ENCODE peak calls at places on chromosomes 16 and 17, in ten cellular contexts. M is kidney epithelial cell, A is adrenal gland, V is prostate gland, F is IMR-90, P is cardiac muscle cell, K is AG04450, R is bronchial epithelial cell, I is MM.1S, D is fibroblast of mammary gland. T is an unnamed sample.

GRCh38 chr16:66457888-66458287 is 30.8 kb downstream of the BEAN1 start:
- DNase-seq in M (peak; percentile 28), A (no peak), V (no peak), F (peak; percentile 5), P (no peak), K (no peak), R (peak; percentile 52), I (no peak), D (no peak), T (peak; percentile 13)

GRCh38 chr17:43591750-43592562 is 45.8 kb upstream of the ETV4 start:
- DNase-seq in M (no peak), A (peak; percentile 48), V (no peak), F (peak; percentile 92), P (peak; percentile 90), K (peak; percentile 59), R (peak; percentile 9), I (no peak), D (peak; percentile 90), T (peak; percentile 93)

GRCh38 chr17:1992541-1992940 is 32.6 kb downstream of the RTN4RL1 start:
- DNase-seq in M (no peak), A (no peak), V (no peak), F (no peak), P (no peak), K (no peak), R (no peak), I (no peak), D (no peak), T (no peak)

GRCh38 chr16:78405833-78406232 is 306.4 kb downstream of the WWOX start:
- DNase-seq in M (no peak), A (no peak), V (no peak), F (peak; percentile 0), P (no peak), K (no peak), R (no peak), I (no peak), D (no peak), T (no peak)

GRCh38 chr16:65809627-65810026 is 556.9 kb upstream of the CDH5 start:
- DNase-seq in M (no peak), A (no peak), V (peak; percentile 67), F (no peak), P (no peak), K (no peak), R (peak; percentile 31), I (no peak), D (no peak), T (peak; percentile 13)

GRCh38 chr17:66541461-66542182 is 239.2 kb downstream of the PRKCA start:
- DNase-seq in M (no peak), A (no peak), V (no peak), F (no peak), P (peak; percentile 90), K (no peak), R (no peak), I (peak; percentile 72), D (no peak), T (peak; percentile 67)

GRCh38 chr17:45315583-45316270 is 1.1 kb downstream of the MAP3K14 start:
- DNase-seq in M (no peak), A (no peak), V (no peak), F (no peak), P (no peak), K (no peak), R (peak; percentile 38), I (no peak), D (no peak), T (no peak)

GRCh38 chr17:82433560-82434215 is 15.3 kb upstream of the OGFOD3 start:
- DNase-seq in M (no peak), A (no peak), V (no peak), F (no peak), P (no peak), K (no peak), R (no peak), I (no peak), D (no peak), T (no peak)

GRCh38 chr16:70437582-70438324 is 1.1 kb downstream of the ST3GAL2 start:
- DNase-seq in M (no peak), A (peak; percentile 51), V (no peak), F (peak; percentile 69), P (peak; percentile 71), K (no peak), R (no peak), I (no peak), D (peak; percentile 70), T (peak; percentile 61)

GRCh38 chr16:70438325-70438982 is 446 bp downstream of the ST3GAL2 start:
- DNase-seq in M (no peak), A (no peak), V (no peak), F (no peak), P (peak; percentile 37), K (no peak), R (no peak), I (no peak), D (no peak), T (no peak)

GRCh38 chr16:70437017-70437581 is 1.8 kb downstream of the ST3GAL2 start:
- DNase-seq in M (no peak), A (peak; percentile 34), V (no peak), F (peak; percentile 94), P (peak; percentile 94), K (peak; percentile 77), R (no peak), I (no peak), D (peak; percentile 95), T (peak; percentile 93)

GRCh38 chr16:70441406-70441990 is 2.6 kb upstream of the ST3GAL2 start:
- DNase-seq in M (no peak), A (no peak), V (no peak), F (no peak), P (no peak), K (no peak), R (no peak), I (no peak), D (no peak), T (no peak)

GRCh38 chr16:70438983-70439862 is at the start of gene ST3GAL2:
- DNase-seq in M (no peak), A (peak; percentile 86), V (peak; percentile 87), F (peak; percentile 89), P (peak; percentile 97), K (peak; percentile 84), R (peak; percentile 61), I (peak; percentile 92), D (peak; percentile 85), T (peak; percentile 92)
- TF ChIP-seq CTCF in M (no peak), A (no peak), V (peak; percentile 55), F (no peak), P (no peak), K (peak; percentile 14), R (no peak), I (no peak), D (no peak), T (peak; percentile 4)

DNA sequence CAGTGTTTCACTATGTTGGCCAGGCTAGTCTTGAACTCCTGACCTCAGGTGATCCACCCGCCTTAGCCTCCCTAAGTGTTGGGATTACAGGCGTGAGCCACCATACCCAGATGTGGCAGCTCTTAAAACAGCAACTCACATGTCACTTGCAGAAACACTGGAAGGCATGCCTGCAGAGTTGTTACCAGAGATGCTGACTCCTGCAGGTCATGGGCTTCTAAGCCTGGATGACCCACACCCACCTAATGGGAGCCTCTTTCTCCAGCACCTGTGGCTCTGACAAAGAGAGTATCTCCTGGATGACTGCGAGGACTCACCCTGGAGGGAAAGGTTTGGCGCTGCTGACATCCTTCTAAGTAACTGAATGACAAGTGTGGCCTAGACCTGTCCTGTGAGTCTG is 11.2 kb upstream of the RFWD3 start:
- DNase-seq in M (no peak), A (no peak), V (no peak), F (no peak), P (no peak), K (no peak), R (no peak), I (no peak), D (no peak), T (no peak)
- H3K4me3 ChIP-seq in M (no peak overlapping the region), A (no peak overlapping the region), V (no peak overlapping the region), F (no peak overlapping the region), P (no peak overlapping the region), K (no peak overlapping the region), R (no peak overlapping the region), I (no peak overlapping the region), D (no peak overlapping the region), T (no peak overlapping the region)

GRCh38 chr17:58960068-58960467 is 146.6 kb downstream of the TRIM37 start:
- DNase-seq in M (peak; percentile 52), A (no peak), V (peak; percentile 72), F (peak; percentile 74), P (peak; percentile 62), K (peak; percentile 21), R (peak; percentile 78), I (peak; percentile 10), D (peak; percentile 68), T (peak; percentile 82)
- TF ChIP-seq CTCF in M (peak; percentile 20), A (no peak), V (peak; percentile 34), F (peak; percentile 35), P (peak; percentile 19), K (peak; percentile 34), R (peak; percentile 23), I (peak; percentile 15), D (peak; percentile 23), T (peak; percentile 46)

DNA sequence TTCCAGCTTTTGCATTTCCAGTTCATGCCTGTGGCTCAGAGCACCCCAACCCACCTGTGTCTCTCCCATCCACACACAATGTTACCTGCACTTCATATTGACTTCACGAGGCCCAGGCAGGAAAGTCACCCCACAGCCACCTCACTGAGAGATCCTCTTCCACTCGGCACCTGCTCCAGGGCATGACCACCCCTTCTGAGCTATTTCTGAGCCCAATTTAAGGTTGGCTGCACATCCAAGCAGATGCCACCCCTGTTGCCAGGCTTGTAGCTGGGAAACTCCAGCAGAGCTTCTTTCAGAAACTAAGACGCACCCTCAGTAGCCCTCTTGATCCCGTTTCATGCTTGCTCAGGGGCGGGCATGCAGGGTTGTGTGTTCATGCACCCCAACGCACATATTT is 88.4 kb downstream of the SOCS1 start:
- DNase-seq in M (no peak), A (no peak), V (no peak), F (no peak), P (no peak), K (no peak), R (no peak), I (no peak), D (no peak), T (no peak)
- H3K4me3 ChIP-seq in M (no peak overlapping the region), A (no peak overlapping the region), V (no peak overlapping the region), F (no peak overlapping the region), P (no peak overlapping the region), K (no peak overlapping the region), R (no peak overlapping the region), I (no peak overlapping the region), D (no peak overlapping the region), T (no peak overlapping the region)

GRCh38 chr16:3782566-3782965 is 65.2 kb upstream of the TRAP1 start:
- DNase-seq in M (no peak), A (no peak), V (no peak), F (no peak), P (no peak), K (no peak), R (no peak), I (no peak), D (no peak), T (no peak)

GRCh38 chr16:3783516-3783915 is 66.2 kb upstream of the TRAP1 start:
- DNase-seq in M (no peak), A (no peak), V (no peak), F (no peak), P (no peak), K (no peak), R (no peak), I (no peak), D (no peak), T (no peak)

GRCh38 chr16:3776316-3776715 is 59.0 kb upstream of the TRAP1 start:
- DNase-seq in M (no peak), A (peak; percentile 69), V (no peak), F (no peak), P (no peak), K (no peak), R (no peak), I (no peak), D (no peak), T (no peak)

GRCh38 chr16:3781421-3781820 is 64.1 kb upstream of the TRAP1 start:
- DNase-seq in M (no peak), A (no peak), V (no peak), F (no peak), P (no peak), K (no peak), R (peak; percentile 16), I (no peak), D (no peak), T (no peak)

GRCh38 chr16:3780570-3780969 is 63.2 kb upstream of the TRAP1 start:
- DNase-seq in M (no peak), A (no peak), V (no peak), F (peak; percentile 19), P (no peak), K (no peak), R (no peak), I (no peak), D (peak; percentile 31), T (no peak)
- TF ChIP-seq CTCF in M (no peak), A (no peak), V (no peak), F (no peak), P (no peak), K (no peak), R (no peak), I (no peak), D (no peak), T (no peak)

T was measured in cardiac fibroblast.